ENCODE peak calls at places on chromosome 12, in seven cellular contexts. Y is mesenchymal stem cell, V is IMR-90, M is mesendoderm, L is H9, S is H1, P is trophoblast cell. T is an unnamed sample.

GRCh38 chr12:109759076-109759420 is 45.4 kb downstream of the FAM222A start:
- DNase-seq in S (no peak), P (no peak), M (no peak), Y (no peak), V (no peak), L (peak; percentile 32), T (no peak)

GRCh38 chr12:8687846-8688601 is 9.8 kb upstream of the RIMKLB start:
- DNase-seq in M (peak; percentile 84), S (no peak), L (peak; percentile 67), Y (peak; percentile 91), P (no peak), V (peak; percentile 82), T (no peak)

GRCh38 chr12:113135178-113136127 is at the start of gene RASAL1:
- DNase-seq in L (peak; percentile 97), Y (no peak), V (no peak), P (no peak), S (peak; percentile 70), M (peak; percentile 86), T (no peak)

GRCh38 chr12:127178463-127178862 is 1088.5 kb upstream of the TMEM132C start:
- DNase-seq in P (no peak), Y (no peak), V (no peak), S (no peak), L (no peak), M (no peak), T (no peak)

GRCh38 chr12:1373887-1374286 is 220.5 kb downstream of the FBXL14 start:
- DNase-seq in M (no peak), S (no peak), P (no peak), Y (no peak), L (no peak), V (peak; percentile 67), T (no peak)

GRCh38 chr12:76588881-76589565 is 29.5 kb upstream of the OSBPL8 start:
- DNase-seq in L (no peak), P (peak; percentile 27), S (no peak), M (no peak), Y (peak; percentile 93), V (peak; percentile 90), T (no peak)

GRCh38 chr12:104555650-104556049 is 98.9 kb downstream of the CHST11 start:
- DNase-seq in Y (no peak), S (no peak), P (no peak), L (no peak), M (no peak), V (no peak), T (no peak)

GRCh38 chr12:84842406-84843013 is 70.1 kb downstream of the SLC6A15 start:
- DNase-seq in L (no peak), S (no peak), Y (peak; percentile 60), P (peak; percentile 67), M (peak; percentile 40), V (peak; percentile 51), T (peak; percentile 20)

GRCh38 chr12:6312529-6313325 is 2.2 kb downstream of the PLEKHG6 start:
- DNase-seq in M (peak; percentile 87), Y (peak; percentile 63), S (no peak), P (peak; percentile 95), V (no peak), L (peak; percentile 93), T (no peak)

GRCh38 chr12:108307006-108307405 is 32.1 kb downstream of the CMKLR1 start:
- DNase-seq in V (peak; percentile 35), S (no peak), L (no peak), M (no peak), Y (peak; percentile 41), P (no peak), T (no peak)

GRCh38 chr12:25135531-25136154 is 59.3 kb downstream of the DNAI7 start:
- DNase-seq in M (peak; percentile 88), V (no peak), Y (peak; percentile 14), P (peak; percentile 78), S (no peak), L (peak; percentile 87), T (no peak)

GRCh38 chr12:92571169-92571568 is 131.6 kb upstream of the PLEKHG7 start:
- DNase-seq in P (peak; percentile 8), M (no peak), V (no peak), Y (no peak), S (no peak), L (no peak), T (no peak)

GRCh38 chr12:92574046-92574783 is 128.6 kb upstream of the PLEKHG7 start:
- DNase-seq in M (peak; percentile 77), S (no peak), P (peak; percentile 55), Y (peak; percentile 30), V (peak; percentile 40), L (peak; percentile 71), T (no peak)

GRCh38 chr12:92573104-92573503 is 129.7 kb upstream of the PLEKHG7 start:
- DNase-seq in Y (no peak), V (no peak), S (no peak), L (no peak), P (peak; percentile 59), M (no peak), T (no peak)

GRCh38 chr12:92570056-92570753 is 132.6 kb upstream of the PLEKHG7 start:
- DNase-seq in L (peak; percentile 48), S (no peak), P (peak; percentile 90), M (peak; percentile 78), Y (peak; percentile 84), V (peak; percentile 86), T (peak; percentile 89)

DNA sequence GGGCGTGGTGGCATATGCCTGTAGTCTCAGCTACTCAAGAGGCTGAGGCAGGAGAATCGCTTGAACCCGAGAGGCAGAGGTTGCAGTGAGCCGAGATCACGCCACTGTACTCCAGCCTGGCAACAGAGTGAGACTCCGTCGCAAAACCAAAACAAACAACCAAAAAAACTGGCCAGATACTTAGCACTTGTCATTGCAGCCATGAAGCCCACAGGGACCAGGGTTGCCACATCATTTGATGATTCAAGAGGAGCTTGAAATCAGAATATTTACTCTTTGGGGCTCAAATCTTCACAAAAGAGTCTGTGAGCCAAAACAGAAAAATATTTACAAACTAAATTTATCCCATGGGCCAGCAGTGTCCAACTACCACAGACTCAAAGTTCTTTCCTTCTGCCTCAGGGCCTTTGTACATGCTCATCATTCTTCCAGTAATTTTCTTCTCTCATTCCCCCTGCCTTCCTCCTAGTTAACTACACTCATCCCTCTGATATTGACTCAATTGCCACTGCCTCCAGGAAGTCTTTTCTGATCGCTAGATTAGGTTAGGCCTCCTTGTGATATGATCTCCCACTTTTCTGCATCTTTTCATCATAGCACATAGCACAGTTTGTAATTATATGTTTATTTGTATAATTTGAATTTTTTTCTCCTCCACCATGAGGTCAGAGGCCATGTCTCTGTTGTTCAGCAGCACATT is 130.8 kb upstream of the PLEKHG7 start:
- DNase-seq in S (no peak), P (peak; percentile 94), L (no peak), V (no peak), Y (no peak), M (no peak), T (no peak)
- H3K27ac ChIP-seq in S (no peak overlapping the region), P (no peak overlapping the region), L (no peak overlapping the region), V (no peak overlapping the region), Y (no peak overlapping the region), M (no peak overlapping the region), T (no peak overlapping the region)

GRCh38 chr12:86697916-86698315 is 441.7 kb upstream of the MGAT4C start:
- DNase-seq in Y (no peak), L (no peak), S (no peak), M (no peak), V (no peak), P (no peak), T (no peak)
- H3K4ac ChIP-seq in Y (no peak overlapping the region), L (no peak overlapping the region), S (no peak overlapping the region), M (no peak overlapping the region), V (no peak overlapping the region), P (no peak overlapping the region), T (no peak overlapping the region)

DNA sequence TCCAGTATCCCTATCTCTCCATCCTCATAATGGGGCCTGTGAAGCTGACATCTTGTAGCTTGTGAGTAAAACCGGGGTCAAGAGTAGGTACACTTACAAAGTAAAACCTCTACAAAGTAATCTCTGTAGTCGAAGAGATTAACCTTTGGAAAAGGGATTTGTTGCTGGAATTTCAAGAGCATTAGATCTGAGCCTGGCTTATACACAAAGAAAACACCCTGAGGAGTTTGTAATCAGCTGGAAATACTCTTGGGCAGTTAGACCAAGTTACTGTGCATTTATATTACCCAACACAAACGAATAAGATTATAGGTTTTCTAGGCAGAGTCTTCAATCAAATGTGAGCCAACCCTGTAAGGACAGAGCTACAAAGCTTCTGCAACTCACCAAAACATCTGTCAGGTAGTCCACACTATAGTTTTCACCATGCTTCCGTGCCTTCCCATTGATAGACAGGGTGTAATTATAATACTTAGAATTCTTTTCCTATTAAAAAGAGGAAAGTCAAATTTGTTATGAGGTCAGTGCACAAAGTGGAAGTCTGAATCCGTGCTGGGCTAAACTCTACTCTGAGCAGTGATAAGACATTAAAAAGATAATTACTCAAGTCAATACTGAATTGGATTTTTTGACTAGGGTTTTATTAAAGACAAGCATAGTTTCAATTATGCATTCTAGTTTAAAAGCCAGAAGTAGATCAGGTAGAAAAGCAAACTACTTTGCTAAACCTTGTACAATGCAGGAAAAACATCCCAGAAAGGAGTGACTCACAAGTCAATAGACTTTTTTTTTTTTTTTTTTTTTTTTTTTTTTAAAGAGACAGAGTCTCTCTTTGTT is 14.6 kb downstream of the GNS start:
- DNase-seq in P (peak; percentile 50), V (peak; percentile 39), Y (peak; percentile 26), M (no peak), L (no peak), S (no peak), T (no peak)
- H3K27ac ChIP-seq in P (peak overlapping the region; percentile 20), V (no peak overlapping the region), Y (no peak overlapping the region), M (no peak overlapping the region), L (no peak overlapping the region), S (no peak overlapping the region), T (no peak overlapping the region)

GRCh38 chr12:121966959-121967358 is 48.6 kb downstream of the CFAP251 start:
- DNase-seq in Y (no peak), V (no peak), M (no peak), L (no peak), P (no peak), S (no peak), T (no peak)

GRCh38 chr12:121961195-121961879 is 42.9 kb downstream of the CFAP251 start:
- DNase-seq in Y (no peak), V (no peak), L (no peak), M (no peak), S (no peak), P (no peak), T (no peak)

GRCh38 chr12:121963341-121964018 is 45.1 kb downstream of the CFAP251 start:
- DNase-seq in M (no peak), L (no peak), V (no peak), Y (no peak), S (no peak), P (no peak), T (no peak)

GRCh38 chr12:121968880-121969279 is 50.5 kb downstream of the CFAP251 start:
- DNase-seq in L (no peak), M (no peak), V (no peak), S (no peak), P (no peak), Y (no peak), T (no peak)

DNA sequence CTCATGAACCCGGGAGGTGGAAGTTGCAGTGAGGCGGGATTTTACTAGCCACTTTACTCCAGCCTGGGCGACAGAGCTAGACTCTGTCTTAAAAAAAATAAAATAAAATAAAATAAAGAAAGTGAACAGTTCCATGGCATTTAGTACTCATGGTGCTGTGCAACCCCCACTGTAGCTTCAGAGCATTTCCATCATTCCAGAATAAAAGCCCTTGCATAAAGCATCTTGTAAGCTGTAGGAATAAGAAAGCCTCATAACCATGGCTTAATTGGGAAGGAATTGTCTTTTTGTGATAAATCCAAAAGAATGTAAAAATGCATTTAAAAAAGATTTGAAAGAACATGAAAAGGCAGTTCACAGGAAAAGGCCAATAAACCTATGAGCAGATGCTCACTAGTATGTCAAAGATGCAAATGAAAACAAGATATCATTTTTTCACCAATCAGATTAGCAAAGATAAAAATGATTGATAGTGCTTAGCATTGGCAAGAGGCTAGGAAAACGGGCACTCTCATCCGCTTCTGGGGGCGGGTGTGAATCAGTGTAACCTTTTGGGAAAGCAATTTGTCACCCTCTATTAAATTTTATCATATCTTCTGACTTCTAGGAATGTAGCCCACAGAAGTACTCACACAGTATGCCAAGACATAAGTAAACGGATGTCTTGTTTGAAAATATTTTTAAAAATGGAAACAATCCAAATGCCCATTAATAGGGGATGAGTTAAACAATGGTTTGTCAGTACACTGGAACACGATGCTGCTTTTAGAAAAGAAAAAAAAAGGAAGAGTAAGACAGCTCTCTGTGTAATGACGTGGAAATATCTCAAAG is 46.6 kb downstream of the CFAP251 start:
- DNase-seq in M (no peak), L (no peak), P (no peak), V (peak; percentile 61), S (no peak), Y (peak; percentile 36), T (no peak)
- H3K4ac ChIP-seq in M (no peak overlapping the region), L (no peak overlapping the region), P (no peak overlapping the region), V (no peak overlapping the region), S (no peak overlapping the region), Y (no peak overlapping the region), T (no peak overlapping the region)

T was measured in neuronal stem cell.